ENCODE peak calls at places on chromosomes 1 and 21, in nine cellular contexts. One of them, this sample, is unnamed.

GRCh38 chr1:60825593-60825992 is 256.8 kb upstream of the NFIA start:
- DNase-seq in Panc1: no peak
- DNase-seq in GM23338: peak; percentile 24
- DNase-seq in A549: no peak
- DNase-seq in HCT116: peak; percentile 3
- DNase-seq in SK-N-SH: no peak
- DNase-seq in K562: no peak
- DNase-seq in HepG2: no peak
- DNase-seq in GM12878: no peak
- DNase-seq in this sample: no peak

GRCh38 chr1:96581786-96582185 is 139.8 kb upstream of the PTBP2 start:
- DNase-seq in Panc1: no peak
- DNase-seq in GM23338: peak; percentile 67
- DNase-seq in A549: no peak
- DNase-seq in HCT116: no peak
- DNase-seq in SK-N-SH: no peak
- DNase-seq in K562: no peak
- DNase-seq in HepG2: no peak
- DNase-seq in GM12878: no peak
- DNase-seq in this sample: no peak

GRCh38 chr1:29966526-29967045 is 730.3 kb downstream of the PTPRU start:
- DNase-seq in Panc1: no peak
- DNase-seq in GM23338: no peak
- DNase-seq in A549: no peak
- DNase-seq in HCT116: no peak
- DNase-seq in SK-N-SH: no peak
- DNase-seq in K562: no peak
- DNase-seq in HepG2: no peak
- DNase-seq in GM12878: no peak
- DNase-seq in this sample: no peak

GRCh38 chr1:41426201-41426890 is 58.1 kb downstream of the EDN2 start:
- DNase-seq in Panc1: no peak
- DNase-seq in GM23338: no peak
- DNase-seq in A549: no peak
- DNase-seq in HCT116: no peak
- DNase-seq in SK-N-SH: peak; percentile 13
- DNase-seq in K562: no peak
- DNase-seq in HepG2: no peak
- DNase-seq in GM12878: no peak
- DNase-seq in this sample: no peak

GRCh38 chr1:202160377-202160940 is at the start of gene PTPN7:
- DNase-seq in Panc1: no peak
- DNase-seq in GM23338: no peak
- DNase-seq in A549: no peak
- DNase-seq in HCT116: no peak
- DNase-seq in SK-N-SH: no peak
- DNase-seq in K562: peak; percentile 67
- DNase-seq in HepG2: no peak
- DNase-seq in GM12878: peak; percentile 48
- DNase-seq in this sample: peak; percentile 85

GRCh38 chr1:109060707-109061106 is 15.1 kb downstream of the TAF13 start:
- DNase-seq in Panc1: no peak
- DNase-seq in GM23338: no peak
- DNase-seq in A549: no peak
- DNase-seq in HCT116: no peak
- DNase-seq in SK-N-SH: no peak
- DNase-seq in K562: no peak
- DNase-seq in HepG2: no peak
- DNase-seq in GM12878: no peak
- DNase-seq in this sample: no peak

GRCh38 chr1:54302951-54303843 is 103.0 kb downstream of the SSBP3 start:
- DNase-seq in Panc1: no peak
- DNase-seq in GM23338: no peak
- DNase-seq in A549: no peak
- DNase-seq in HCT116: no peak
- DNase-seq in SK-N-SH: peak; percentile 60
- DNase-seq in K562: no peak
- DNase-seq in HepG2: no peak
- DNase-seq in GM12878: no peak
- DNase-seq in this sample: no peak

GRCh38 chr21:29571949-29572348 is 273.2 kb downstream of the BACH1 start:
- DNase-seq in Panc1: no peak
- DNase-seq in GM23338: peak; percentile 2
- DNase-seq in A549: no peak
- DNase-seq in HCT116: no peak
- DNase-seq in SK-N-SH: no peak
- DNase-seq in K562: no peak
- DNase-seq in HepG2: no peak
- DNase-seq in GM12878: no peak
- DNase-seq in this sample: no peak

GRCh38 chr1:91732291-91732953 is 153.5 kb downstream of the TGFBR3 start:
- DNase-seq in Panc1: no peak
- DNase-seq in GM23338: peak; percentile 14
- DNase-seq in A549: peak; percentile 47
- DNase-seq in HCT116: peak; percentile 66
- DNase-seq in SK-N-SH: no peak
- DNase-seq in K562: peak; percentile 86
- DNase-seq in HepG2: no peak
- DNase-seq in GM12878: no peak
- DNase-seq in this sample: no peak

GRCh38 chr1:225879521-225880209 is 2.5 kb downstream of the TMEM63A start:
- DNase-seq in Panc1: no peak
- DNase-seq in GM23338: no peak
- DNase-seq in A549: no peak
- DNase-seq in HCT116: no peak
- DNase-seq in SK-N-SH: no peak
- DNase-seq in K562: no peak
- DNase-seq in HepG2: peak; percentile 21
- DNase-seq in GM12878: no peak
- DNase-seq in this sample: peak; percentile 46

GRCh38 chr1:210260087-210260486 is 27.5 kb downstream of the SERTAD4 start:
- DNase-seq in Panc1: no peak
- DNase-seq in GM23338: no peak
- DNase-seq in A549: no peak
- DNase-seq in HCT116: no peak
- DNase-seq in SK-N-SH: peak; percentile 52
- DNase-seq in K562: no peak
- DNase-seq in HepG2: no peak
- DNase-seq in GM12878: no peak
- DNase-seq in this sample: no peak

GRCh38 chr1:156337052-156337887 is 822 bp downstream of the CCT3 start:
- DNase-seq in Panc1: no peak
- DNase-seq in GM23338: no peak
- DNase-seq in A549: peak; percentile 14
- DNase-seq in HCT116: no peak
- DNase-seq in SK-N-SH: no peak
- DNase-seq in K562: peak; percentile 29
- DNase-seq in HepG2: no peak
- DNase-seq in GM12878: no peak
- DNase-seq in this sample: no peak

DNA sequence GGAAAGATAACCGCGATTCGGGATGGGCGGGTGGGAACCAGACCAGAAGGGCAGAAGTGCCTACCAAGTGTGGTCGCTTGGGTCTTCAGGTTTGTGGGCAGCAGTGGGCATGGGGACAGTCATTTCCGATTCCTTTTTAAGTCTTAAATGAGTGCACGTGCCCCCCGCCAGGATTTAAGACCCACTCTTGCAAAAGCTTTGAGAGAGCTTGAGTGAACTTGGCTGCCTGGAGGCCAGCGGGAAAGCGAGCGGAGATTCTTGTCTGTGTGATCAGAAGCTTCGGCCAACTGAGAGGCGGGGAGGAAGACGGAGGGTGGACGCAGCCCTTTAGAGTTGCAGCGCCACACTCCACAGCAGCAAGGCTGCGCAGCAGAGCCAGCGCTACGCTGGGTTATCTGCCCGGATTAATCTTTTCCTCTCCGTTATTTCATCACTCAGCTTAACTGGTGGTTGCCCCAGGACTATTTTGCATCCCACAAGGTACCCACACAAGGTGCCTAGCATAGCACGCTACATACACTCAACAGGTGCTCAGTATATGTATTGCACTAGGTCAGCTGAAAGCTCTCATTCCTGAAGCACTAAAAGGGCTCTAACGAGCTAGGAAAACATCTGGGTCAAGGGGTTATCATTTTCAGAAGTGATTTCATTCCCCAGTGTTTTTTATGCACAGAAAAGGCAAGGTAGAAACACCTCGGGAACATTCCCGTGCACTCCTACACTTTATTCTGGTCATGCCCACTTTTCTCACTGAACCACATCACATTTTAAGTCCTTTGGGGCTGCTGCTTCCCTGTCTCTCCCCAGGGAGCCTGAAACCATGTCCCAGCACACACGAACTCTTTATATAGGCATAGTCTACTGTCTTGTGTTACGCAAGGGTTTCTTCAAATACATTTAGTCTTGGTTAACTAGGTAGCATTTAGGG is 1.5 kb upstream of the BATF3 start:
- DNase-seq in Panc1: peak; percentile 15
- DNase-seq in GM23338: peak; percentile 72
- DNase-seq in A549: peak; percentile 74
- DNase-seq in HCT116: no peak
- DNase-seq in SK-N-SH: peak; percentile 65
- DNase-seq in K562: peak; percentile 11
- DNase-seq in HepG2: no peak
- DNase-seq in GM12878: no peak
- DNase-seq in this sample: no peak
- H3K4me3 ChIP-seq in Panc1: peak overlapping the region; percentile 67
- H3K4me3 ChIP-seq in GM23338: peak overlapping the region; percentile 68
- H3K4me3 ChIP-seq in A549: peak overlapping the region; percentile 95
- H3K4me3 ChIP-seq in HCT116: no peak overlapping the region
- H3K4me3 ChIP-seq in SK-N-SH: peak overlapping the region; percentile 50
- H3K4me3 ChIP-seq in K562: no peak overlapping the region
- H3K4me3 ChIP-seq in HepG2: peak overlapping the region; percentile 72
- H3K4me3 ChIP-seq in GM12878: peak overlapping the region; percentile 82
- H3K4me3 ChIP-seq in this sample: peak overlapping the region; percentile 54

DNA sequence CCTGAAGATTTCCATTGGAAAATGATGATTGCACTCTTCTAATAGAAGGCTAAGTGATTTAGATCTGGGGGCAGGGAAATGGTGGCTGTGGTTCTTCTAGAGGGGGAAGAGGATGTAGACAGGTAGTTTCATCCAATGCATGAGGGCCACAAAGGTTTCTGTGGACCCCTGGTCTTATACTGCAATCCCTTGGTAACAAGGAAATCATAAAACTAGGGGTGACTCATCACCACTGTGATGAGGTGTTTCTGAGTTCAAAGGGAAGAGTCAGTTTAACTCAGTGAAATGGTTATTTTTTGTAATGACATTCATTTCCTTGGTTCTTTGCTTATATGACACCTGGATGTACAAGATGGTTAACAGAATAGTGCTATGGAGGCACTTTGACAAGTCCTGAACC is 20.3 kb downstream of the B3GALT5 start:
- DNase-seq in Panc1: no peak
- DNase-seq in GM23338: no peak
- DNase-seq in A549: no peak
- DNase-seq in HCT116: peak; percentile 79
- DNase-seq in SK-N-SH: no peak
- DNase-seq in K562: no peak
- DNase-seq in HepG2: no peak
- DNase-seq in GM12878: no peak
- DNase-seq in this sample: no peak
- H3K27ac ChIP-seq in Panc1: no peak overlapping the region
- H3K27ac ChIP-seq in GM23338: no peak overlapping the region
- H3K27ac ChIP-seq in A549: peak overlapping the region; percentile 94
- H3K27ac ChIP-seq in HCT116: peak overlapping the region; percentile 62
- H3K27ac ChIP-seq in SK-N-SH: no peak overlapping the region
- H3K27ac ChIP-seq in K562: no peak overlapping the region
- H3K27ac ChIP-seq in HepG2: no peak overlapping the region
- H3K27ac ChIP-seq in GM12878: no peak overlapping the region
- H3K27ac ChIP-seq in this sample: no peak overlapping the region

GRCh38 chr1:234969630-234970370 is 158.8 kb downstream of the TOMM20 start:
- DNase-seq in Panc1: no peak
- DNase-seq in GM23338: peak; percentile 78
- DNase-seq in A549: no peak
- DNase-seq in HCT116: no peak
- DNase-seq in SK-N-SH: peak; percentile 93
- DNase-seq in K562: no peak
- DNase-seq in HepG2: no peak
- DNase-seq in GM12878: no peak
- DNase-seq in this sample: no peak
- TF ChIP-seq REST in Panc1: no peak
- TF ChIP-seq REST in GM23338: no peak
- TF ChIP-seq REST in A549: no peak
- TF ChIP-seq REST in HCT116: no peak
- TF ChIP-seq REST in SK-N-SH: no peak
- TF ChIP-seq REST in K562: no peak
- TF ChIP-seq REST in HepG2: no peak
- TF ChIP-seq REST in GM12878: no peak
- TF ChIP-seq REST in this sample: no peak

GRCh38 chr1:16724718-16725438 is 15.4 kb upstream of the RNU1-4 start:
- DNase-seq in Panc1: no peak
- DNase-seq in GM23338: peak; percentile 90
- DNase-seq in A549: no peak
- DNase-seq in HCT116: no peak
- DNase-seq in SK-N-SH: peak; percentile 44
- DNase-seq in K562: peak; percentile 38
- DNase-seq in HepG2: no peak
- DNase-seq in GM12878: no peak
- DNase-seq in this sample: no peak

GRCh38 chr1:16721871-16722641 is 18.3 kb upstream of the RNU1-4 start:
- DNase-seq in Panc1: no peak
- DNase-seq in GM23338: no peak
- DNase-seq in A549: no peak
- DNase-seq in HCT116: no peak
- DNase-seq in SK-N-SH: peak; percentile 14
- DNase-seq in K562: peak; percentile 9
- DNase-seq in HepG2: no peak
- DNase-seq in GM12878: no peak
- DNase-seq in this sample: no peak

DNA sequence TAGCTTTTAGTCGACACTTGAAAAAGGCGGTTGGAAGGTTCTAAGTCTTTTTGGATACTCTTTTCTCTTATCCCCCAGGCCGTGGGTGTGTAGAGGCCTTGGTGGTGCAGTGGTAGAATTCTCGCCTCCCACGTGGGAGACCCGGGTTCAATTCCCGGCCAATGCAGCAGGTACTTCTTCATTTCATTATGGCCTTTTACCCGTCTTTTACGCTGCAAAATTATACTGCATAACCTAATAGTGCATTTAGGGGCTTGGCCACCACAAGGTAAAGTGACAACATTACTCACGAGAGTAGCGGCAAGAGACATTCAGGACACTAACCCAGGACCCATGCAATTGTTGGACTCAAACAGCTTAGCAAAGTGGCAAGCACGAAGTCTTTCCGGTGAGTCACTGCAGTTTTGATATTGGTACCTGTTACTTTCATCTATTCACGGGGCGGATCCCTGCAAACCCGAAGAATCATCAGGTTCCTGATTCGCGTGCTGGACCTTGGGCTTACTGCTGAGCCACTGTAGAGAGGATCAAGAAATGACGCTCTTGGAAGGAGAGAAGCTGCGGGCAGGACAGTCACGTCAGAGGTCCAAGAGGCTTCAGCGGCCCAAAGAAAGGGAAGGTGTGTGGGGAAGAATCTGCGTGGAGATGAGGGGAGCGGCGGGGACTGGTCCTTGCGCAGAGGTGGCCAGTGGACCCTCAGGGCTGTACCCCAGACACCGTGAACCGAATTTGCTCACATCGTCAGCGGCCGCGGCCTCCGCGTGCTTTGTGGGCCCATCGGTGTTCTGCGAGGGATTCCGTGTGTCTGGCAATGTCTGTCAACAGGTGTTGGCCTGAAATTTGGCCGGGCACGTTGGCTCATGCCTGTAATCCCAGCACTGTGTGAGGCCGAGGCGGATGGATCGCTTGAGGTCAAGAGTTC is 12.9 kb upstream of the RNU1-4 start:
- DNase-seq in Panc1: no peak
- DNase-seq in GM23338: peak; percentile 91
- DNase-seq in A549: peak; percentile 70
- DNase-seq in HCT116: peak; percentile 100
- DNase-seq in SK-N-SH: peak; percentile 29
- DNase-seq in K562: peak; percentile 37
- DNase-seq in HepG2: peak; percentile 57
- DNase-seq in GM12878: peak; percentile 42
- DNase-seq in this sample: peak; percentile 38
- H3K4me3 ChIP-seq in Panc1: no peak overlapping the region
- H3K4me3 ChIP-seq in GM23338: no peak overlapping the region
- H3K4me3 ChIP-seq in A549: no peak overlapping the region
- H3K4me3 ChIP-seq in HCT116: peak overlapping the region; percentile 29
- H3K4me3 ChIP-seq in SK-N-SH: no peak overlapping the region
- H3K4me3 ChIP-seq in K562: no peak overlapping the region
- H3K4me3 ChIP-seq in HepG2: no peak overlapping the region
- H3K4me3 ChIP-seq in GM12878: no peak overlapping the region
- H3K4me3 ChIP-seq in this sample: no peak overlapping the region

This sample was measured in HL-60.